ENCODE peak calls at places on chromosomes 16 and 17, in seven cellular contexts. Y is lower lobe of right lung, B is psoas muscle, F is stomach, V is body of pancreas, Q is adrenal gland, U is NT2/D1. K is an unnamed sample.

GRCh38 chr17:10316986-10317834 is 55.6 kb downstream of the MYH13 start:
- DNase-seq in Y (peak; percentile 81), B (peak; percentile 67), F (peak; percentile 61), V (peak; percentile 74), Q (peak; percentile 88), U (peak; percentile 38), K (peak; percentile 34)

GRCh38 chr16:15880434-15880833 is 8.0 kb downstream of the CEP20 start:
- DNase-seq in Y (no peak), B (no peak), F (no peak), V (no peak), Q (no peak), U (no peak), K (no peak)

GRCh38 chr16:4323845-4324478 is 8.1 kb downstream of the GLIS2 start:
- DNase-seq in Y (peak; percentile 71), B (peak; percentile 63), F (peak; percentile 72), V (peak; percentile 76), Q (peak; percentile 78), U (no peak), K (peak; percentile 57)

GRCh38 chr16:50756466-50756865 is 14.6 kb downstream of the CYLD start:
- DNase-seq in Y (no peak), B (no peak), F (no peak), V (no peak), Q (no peak), U (no peak), K (no peak)

GRCh38 chr16:53732296-53732929 is 28.5 kb downstream of the FTO start:
- DNase-seq in Y (no peak), B (no peak), F (peak; percentile 53), V (peak; percentile 27), Q (peak; percentile 66), U (no peak), K (no peak)

GRCh38 chr16:53745753-53746258 is 41.9 kb downstream of the FTO start:
- DNase-seq in Y (no peak), B (no peak), F (no peak), V (no peak), Q (no peak), U (no peak), K (no peak)

GRCh38 chr17:73349138-73349537 is 37.3 kb upstream of the CDC42EP4 start:
- DNase-seq in Y (no peak), B (no peak), F (no peak), V (no peak), Q (no peak), U (no peak), K (no peak)

GRCh38 chr17:57403241-57403640 is 146.9 kb downstream of the MSI2 start:
- DNase-seq in Y (no peak), B (no peak), F (no peak), V (no peak), Q (no peak), U (no peak), K (no peak)

GRCh38 chr17:40293363-40293762 is 5.7 kb downstream of the CDC6 start:
- DNase-seq in Y (no peak), B (no peak), F (no peak), V (no peak), Q (peak; percentile 65), U (no peak), K (no peak)

GRCh38 chr17:17561408-17562144 is 29.9 kb downstream of the PEMT start:
- DNase-seq in Y (peak; percentile 91), B (peak; percentile 79), F (peak; percentile 96), V (peak; percentile 79), Q (peak; percentile 44), U (no peak), K (no peak)

GRCh38 chr16:839643-840408 is 39.3 kb upstream of the GNG13 start:
- DNase-seq in Y (no peak), B (no peak), F (no peak), V (no peak), Q (no peak), U (no peak), K (no peak)

GRCh38 chr17:82334204-82334621 is 647 bp upstream of the SECTM1 start:
- DNase-seq in Y (peak; percentile 54), B (no peak), F (no peak), V (no peak), Q (no peak), U (no peak), K (no peak)
- H3K4me3 ChIP-seq in Y (peak overlapping the region; percentile 76), B (peak overlapping the region; percentile 63), F (peak overlapping the region; percentile 55), V (no peak overlapping the region), Q (no peak overlapping the region), U (no peak overlapping the region), K (no peak overlapping the region)

DNA sequence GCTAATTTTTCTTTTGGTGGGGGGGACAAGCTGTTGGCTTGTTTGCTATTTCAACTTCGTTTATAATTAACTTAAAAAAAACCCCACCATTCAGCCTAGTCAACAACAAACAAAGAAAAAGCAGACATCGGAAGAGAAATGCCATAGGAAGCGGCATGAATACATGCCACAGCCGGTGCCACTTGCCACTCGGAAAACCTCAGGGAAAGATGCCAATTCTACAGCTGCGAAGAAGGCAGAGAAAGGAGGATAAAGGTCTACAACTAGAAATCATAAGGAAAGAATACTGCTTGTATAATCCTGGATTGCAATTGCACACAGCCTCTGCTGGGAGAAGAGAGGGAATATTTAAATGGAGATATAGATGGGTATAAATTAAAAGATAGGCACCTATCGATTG is 254.5 kb upstream of the PMFBP1 start:
- DNase-seq in Y (no peak), B (no peak), F (no peak), V (no peak), Q (no peak), U (no peak), K (no peak)
- H3K9me3 ChIP-seq in Y (peaks cover 15% of the 10 kb centered on the region), B (no peaks in the 10 kb centered on the region), F (no peaks in the 10 kb centered on the region), V (no peaks in the 10 kb centered on the region), Q (no peaks in the 10 kb centered on the region), U (peaks cover 35% of the 10 kb centered on the region), K (no peaks in the 10 kb centered on the region)

DNA sequence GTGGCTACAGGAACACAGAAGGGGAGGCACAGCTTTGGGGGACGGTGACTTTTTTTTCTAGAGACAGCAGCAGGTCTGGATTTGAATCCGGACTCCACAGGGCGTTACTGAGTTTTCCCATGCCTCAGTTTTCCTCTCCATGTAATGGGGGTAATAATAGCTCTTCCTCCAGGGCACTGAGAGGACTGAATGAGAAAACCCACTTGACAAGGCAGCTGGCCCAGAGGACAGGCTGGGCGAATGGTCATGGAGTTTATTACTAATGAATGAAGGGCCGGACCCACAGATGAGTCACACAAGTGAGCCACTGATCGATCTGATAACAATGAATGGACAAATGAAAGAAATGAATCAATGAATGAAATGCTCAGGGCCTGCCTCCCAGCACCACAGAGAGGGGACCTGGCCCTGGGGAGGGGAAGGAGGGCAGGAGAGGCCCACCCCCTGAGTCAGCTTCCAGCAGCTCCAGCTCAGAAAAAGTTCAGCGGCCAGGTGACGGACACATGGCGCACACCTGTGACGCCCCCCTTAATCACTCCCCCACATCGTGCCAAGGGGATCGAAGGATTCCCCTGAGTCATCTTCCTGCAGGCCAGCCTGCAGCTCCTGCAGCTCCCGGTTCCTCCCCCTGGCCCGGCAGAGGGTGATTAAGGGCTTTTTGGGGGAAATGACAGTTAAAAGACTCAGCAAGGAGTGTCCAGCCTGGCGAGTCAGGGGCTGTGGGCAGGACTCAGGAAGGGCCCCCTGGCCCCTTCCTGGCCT is 54.3 kb downstream of the SOCS1 start:
- DNase-seq in Y (no peak), B (no peak), F (peak; percentile 41), V (no peak), Q (peak; percentile 84), U (peak; percentile 46), K (no peak)
- H3K4me3 ChIP-seq in Y (no peak overlapping the region), B (no peak overlapping the region), F (no peak overlapping the region), V (no peak overlapping the region), Q (no peak overlapping the region), U (no peak overlapping the region), K (no peak overlapping the region)

GRCh38 chr17:11461993-11462548 is 136.2 kb upstream of the DNAH9 start:
- DNase-seq in Y (no peak), B (no peak), F (no peak), V (no peak), Q (no peak), U (no peak), K (no peak)
- H3K9me3 ChIP-seq in Y (no peaks in the 10 kb centered on the region), B (no peaks in the 10 kb centered on the region), F (no peaks in the 10 kb centered on the region), V (no peaks in the 10 kb centered on the region), Q (no peaks in the 10 kb centered on the region), U (no peaks in the 10 kb centered on the region), K (no peaks in the 10 kb centered on the region)

DNA sequence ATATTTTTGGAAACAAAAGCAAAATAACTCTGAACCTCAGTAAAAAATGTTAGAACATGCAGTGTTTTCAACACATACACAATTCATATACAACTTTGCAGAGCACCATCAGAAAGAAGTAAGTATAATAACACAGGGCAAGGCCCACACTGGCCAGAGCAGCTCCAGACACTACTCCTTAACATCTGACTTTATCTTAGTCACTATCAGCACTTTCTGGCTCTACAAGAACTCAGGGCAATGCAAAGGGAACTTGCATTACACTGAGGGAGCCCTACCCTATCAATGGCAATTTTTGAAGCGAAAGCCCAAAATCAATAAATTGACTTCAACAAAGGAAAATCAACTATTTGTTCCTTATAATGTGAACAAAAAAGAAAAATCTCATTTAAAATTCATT is 16.5 kb downstream of the RNF157 start:
- DNase-seq in Y (no peak), B (no peak), F (no peak), V (no peak), Q (no peak), U (no peak), K (peak; percentile 26)
- H3K4me3 ChIP-seq in Y (no peak overlapping the region), B (no peak overlapping the region), F (no peak overlapping the region), V (no peak overlapping the region), Q (no peak overlapping the region), U (no peak overlapping the region), K (no peak overlapping the region)

DNA sequence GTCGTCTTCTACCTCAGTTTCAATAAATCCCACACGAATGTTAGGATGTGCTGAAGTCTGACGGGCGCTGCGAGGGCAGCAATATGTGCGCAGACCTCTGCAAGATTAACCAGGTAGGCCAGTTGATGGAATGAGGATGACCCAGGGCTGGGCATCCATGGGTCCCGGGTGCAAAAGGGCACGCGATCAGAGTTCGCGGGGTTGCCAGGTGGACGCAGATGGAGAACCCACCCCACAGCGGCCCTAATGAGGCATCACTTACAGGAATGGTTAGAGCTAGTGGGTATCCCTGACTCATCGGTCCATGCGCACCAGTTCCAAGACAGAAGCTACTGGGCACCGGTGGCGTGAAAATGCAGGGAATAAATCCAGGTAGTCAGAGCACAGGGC is 2116.0 kb downstream of the TP53TG3F start:
- DNase-seq in Y (no peak), B (no peak), F (no peak), V (no peak), Q (no peak), U (no peak), K (no peak)
- H3K9me3 ChIP-seq in Y (peaks cover 8% of the 10 kb centered on the region), B (no peaks in the 10 kb centered on the region), F (peaks cover 7% of the 10 kb centered on the region), V (no peaks in the 10 kb centered on the region), Q (no peaks in the 10 kb centered on the region), U (no peaks in the 10 kb centered on the region), K (no peaks in the 10 kb centered on the region)

GRCh38 chr17:2852729-2853110 is 56.5 kb downstream of the RAP1GAP2 start:
- DNase-seq in Y (no peak), B (peak; percentile 19), F (no peak), V (no peak), Q (no peak), U (no peak), K (no peak)
- H3K4me3 ChIP-seq in Y (peak overlapping the region; percentile 56), B (peak overlapping the region; percentile 58), F (peak overlapping the region; percentile 63), V (no peak overlapping the region), Q (no peak overlapping the region), U (peak overlapping the region; percentile 36), K (peak overlapping the region; percentile 45)